ENCODE peak calls at places on chromosome 17, in ten cellular contexts. G is nephron progenitor cell; H is stimulated activated effector memory CD8-positive, alpha-beta T cell treated with anti-CD3 and anti-CD28 coated beads, Interleukin-12 subunit alpha, Interleukin-12 subunit beta, amount 100 ng/mL, for 72 hours; C is foreskin fibroblast; P is stimulated activated naive CD4-positive, alpha-beta T cell; J is left kidney; A is DMS153; F is NCI-H1417; O is AG08395; T is heart right ventricle. V is an unnamed sample.

GRCh38 chr17:60073621-60074020 is 5.1 kb downstream of the HEATR6 start:
- DNase-seq in A (no peak), C (no peak), G (no peak), T (no peak), F (no peak), P (no peak), J (no peak), H (no peak), O (no peak), V (no peak)

GRCh38 chr17:58615768-58616659 is 75.8 kb downstream of the TEX14 start:
- DNase-seq in G (no peak), P (no peak), F (no peak), O (no peak), T (no peak), C (no peak), H (peak; percentile 58), A (no peak), J (no peak), V (no peak)

GRCh38 chr17:80957461-80957941 is 34.1 kb upstream of the CHMP6 start:
- DNase-seq in J (no peak), A (no peak), F (no peak), T (no peak), H (no peak), G (no peak), C (no peak), P (no peak), O (no peak), V (no peak)

GRCh38 chr17:76700627-76701470 is 9.9 kb downstream of the MXRA7 start:
- DNase-seq in J (peak; percentile 92), A (no peak), G (peak; percentile 49), C (peak; percentile 81), H (no peak), O (peak; percentile 92), F (peak; percentile 66), P (no peak), T (peak; percentile 89), V (peak; percentile 73)

GRCh38 chr17:45672301-45672700 is 111.8 kb upstream of the CRHR1 start:
- DNase-seq in P (no peak), F (peak; percentile 67), C (no peak), A (peak; percentile 97), T (no peak), G (no peak), H (no peak), J (no peak), O (no peak), V (no peak)

GRCh38 chr17:67049025-67049739 is 4.8 kb downstream of the CACNG1 start:
- DNase-seq in F (no peak), T (no peak), G (no peak), P (no peak), H (no peak), C (no peak), A (no peak), J (no peak), O (no peak), V (no peak)

GRCh38 chr17:76008208-76008607 is 7.6 kb downstream of the CDK3 start:
- DNase-seq in A (no peak), F (no peak), G (no peak), O (no peak), C (no peak), J (no peak), P (no peak), T (no peak), H (no peak), V (no peak)

GRCh38 chr17:74815671-74816370 is 39.7 kb upstream of the NAT9 start:
- DNase-seq in C (no peak), P (no peak), J (no peak), T (no peak), O (no peak), A (no peak), H (no peak), F (no peak), G (no peak), V (no peak)

GRCh38 chr17:73338050-73338491 is 26.3 kb upstream of the CDC42EP4 start:
- DNase-seq in A (no peak), O (peak; percentile 77), C (peak; percentile 67), H (no peak), G (peak; percentile 49), T (no peak), F (no peak), J (peak; percentile 68), P (no peak), V (peak; percentile 57)